ENCODE peak calls at places on chromosomes 7 and 10, in four cellular contexts. M is K562, W is GM12891, O is GM12878. G is an unnamed sample.

GRCh38 chr10:13758302-13758701 is 171.5 kb downstream of the PRPF18 start:
- DNase-seq in O (no peak), M (no peak), W (no peak), G (no peak)

GRCh38 chr7:98571986-98572385 is 45.1 kb upstream of the NPTX2 start:
- DNase-seq in M (no peak), W (no peak), O (no peak), G (no peak)

GRCh38 chr7:81159402-81159801 is 240.6 kb upstream of the SEMA3C start:
- DNase-seq in W (no peak), O (no peak), M (peak), G (no peak)

GRCh38 chr7:123643495-123644428 is 11.9 kb upstream of the LMOD2 start:
- DNase-seq in O (no peak), W (no peak), M (no peak), G (no peak)

GRCh38 chr7:123571187-123571586 is 13.6 kb upstream of the NDUFA5 start:
- DNase-seq in W (no peak), M (no peak), O (no peak), G (no peak)

GRCh38 chr10:122154733-122155366 is 116.2 kb upstream of the BTBD16 start:
- DNase-seq in M (no peak), O (no peak), W (no peak), G (no peak)

GRCh38 chr7:105496501-105496900 is 25.6 kb downstream of the PUS7 start:
- DNase-seq in W (no peak), M (no peak), O (no peak), G (no peak)

GRCh38 chr7:94056796-94057207 is 52.6 kb upstream of the BET1 start:
- DNase-seq in O (no peak), W (no peak), M (no peak), G (peak)

GRCh38 chr7:82335927-82336326 is 107.7 kb downstream of the CACNA2D1 start:
- DNase-seq in W (no peak), O (no peak), M (no peak), G (no peak)

GRCh38 chr7:23615331-23615730 is 18.1 kb downstream of the CCDC126 start:
- DNase-seq in M (no peak), O (no peak), W (no peak), G (no peak)

GRCh38 chr7:81632418-81632817 is 137.4 kb downstream of the HGF start:
- DNase-seq in O (no peak), M (no peak), W (no peak), G (no peak)

GRCh38 chr10:132329565-132330485 is 2.2 kb upstream of the LRRC27 start:
- DNase-seq in W (no peak), M (no peak), O (no peak), G (no peak)

DNA sequence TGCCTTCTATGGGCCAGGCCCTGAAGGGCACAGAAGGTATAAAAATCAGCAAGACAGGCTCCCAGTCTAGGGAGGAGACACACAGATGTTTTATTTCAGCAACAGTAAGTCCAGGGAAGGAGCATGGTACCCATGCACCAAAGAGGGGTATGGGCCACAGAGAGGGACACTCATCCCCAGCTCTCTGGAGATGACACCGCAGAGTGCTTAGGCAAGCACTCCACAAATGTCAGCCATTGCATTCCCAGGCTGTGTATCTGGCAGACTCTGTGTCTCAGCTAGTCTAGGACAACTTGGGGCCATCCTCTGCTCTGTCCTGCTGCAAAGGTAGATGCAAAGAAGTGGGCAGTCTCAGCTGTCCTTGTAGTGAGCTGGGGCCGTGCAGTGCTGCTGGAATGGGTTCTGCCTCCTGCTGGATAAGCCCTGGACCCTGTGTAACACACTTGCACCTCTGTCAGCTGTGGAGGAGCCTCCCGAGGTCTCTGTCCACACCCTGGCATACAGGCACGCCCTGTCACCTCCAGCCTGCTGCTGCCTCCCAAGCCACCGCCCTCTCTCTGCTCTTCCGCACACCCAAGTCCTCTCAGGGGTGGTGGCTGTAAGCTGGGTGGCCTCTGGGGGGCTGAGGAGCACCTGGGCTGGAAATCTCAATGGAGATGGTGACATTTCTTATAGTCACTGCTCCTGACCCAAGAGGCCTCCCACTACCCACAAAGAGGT is 57.6 kb downstream of the VOPP1 start:
- DNase-seq in W (no peak), M (no peak), O (no peak), G (no peak)
- TF ChIP-seq SPI1 in W (no peak), M (no peak), O (no peak), G (no peak)

GRCh38 chr7:147759327-147759943 is 831.1 kb upstream of the C7orf33 start:
- DNase-seq in O (no peak), M (no peak), W (no peak), G (no peak)

DNA sequence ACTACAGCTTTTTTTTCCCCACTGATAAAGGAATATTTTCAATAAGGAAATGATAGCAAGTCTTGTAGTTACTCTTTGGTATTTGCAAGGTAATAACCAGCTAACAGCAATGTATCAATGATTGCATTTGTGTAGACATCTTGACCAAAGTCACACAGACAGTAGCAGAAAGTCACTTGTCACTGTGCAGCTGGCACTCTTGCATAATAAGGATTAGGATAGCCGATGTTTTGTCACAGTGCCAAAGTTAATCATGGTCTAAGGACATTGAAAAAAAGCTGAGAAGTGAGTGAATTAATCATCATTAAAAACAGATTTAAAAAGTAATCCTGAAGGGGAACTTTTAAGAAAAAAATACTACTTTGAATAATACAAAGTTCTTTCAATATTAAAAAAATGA is 834.3 kb upstream of the C7orf33 start:
- DNase-seq in M (no peak), O (no peak), W (no peak), G (no peak)
- TF ChIP-seq SPI1 in M (no peak), O (no peak), W (no peak), G (no peak)

GRCh38 chr10:84221916-84222315 is 3.4 kb downstream of the LRIT2 start:
- DNase-seq in M (no peak), O (no peak), W (no peak), G (no peak)

GRCh38 chr10:84225424-84226173 is at the start of gene LRIT2:
- DNase-seq in M (no peak), O (no peak), W (no peak), G (no peak)

GRCh38 chr10:84226616-84227015 is 1.3 kb upstream of the LRIT2 start:
- DNase-seq in O (no peak), M (no peak), W (no peak), G (no peak)

GRCh38 chr10:84227810-84228209 is 2.5 kb upstream of the LRIT2 start:
- DNase-seq in O (no peak), W (no peak), M (no peak), G (no peak)

GRCh38 chr10:84224411-84225028 is 824 bp downstream of the LRIT2 start:
- DNase-seq in M (peak), W (no peak), O (no peak), G (no peak)
- TF ChIP-seq SPI1 in M (no peak), W (no peak), O (no peak), G (no peak)

GRCh38 chr10:88838766-88839165 is 12.9 kb downstream of the ANKRD22 start:
- DNase-seq in O (no peak), W (no peak), M (no peak), G (no peak)

GRCh38 chr10:88841316-88842111 is 10.1 kb downstream of the ANKRD22 start:
- DNase-seq in O (no peak), M (no peak), W (no peak), G (peak)

GRCh38 chr10:88843171-88843570 is 8.5 kb downstream of the ANKRD22 start:
- DNase-seq in M (no peak), W (no peak), O (no peak), G (no peak)

GRCh38 chr10:88840881-88841280 is 10.8 kb downstream of the ANKRD22 start:
- DNase-seq in M (no peak), O (no peak), W (no peak), G (peak)

DNA sequence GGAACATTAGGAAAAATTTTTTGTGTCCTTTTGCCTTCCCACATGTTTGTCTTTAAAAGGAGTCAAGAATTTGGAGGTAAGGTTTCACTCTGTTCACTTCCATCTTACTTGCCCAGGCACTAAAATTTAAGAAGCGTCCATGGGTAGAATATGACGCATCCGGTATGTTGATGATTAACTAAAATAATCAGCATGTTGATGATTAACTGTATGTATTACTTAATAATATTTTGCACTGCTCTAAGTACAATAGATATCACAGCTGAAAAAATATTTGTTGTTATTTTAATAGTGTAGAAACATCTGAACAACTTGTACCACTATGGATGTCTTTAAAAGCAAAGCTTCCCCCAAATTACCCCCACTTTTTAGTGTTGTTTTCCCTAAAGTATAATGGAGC is 11.5 kb downstream of the ANKRD22 start:
- DNase-seq in W (no peak), M (no peak), O (no peak), G (no peak)
- TF ChIP-seq SPI1 in W (no peak), M (no peak), O (no peak), G (no peak)

GRCh38 chr7:84194484-84195260 is at the start of gene SEMA3A:
- DNase-seq in O (no peak), W (no peak), M (no peak), G (peak)
- TF ChIP-seq SPI1 in O (no peak), W (peak), M (no peak), G (peak)

GRCh38 chr7:87624628-87625027 is 3.6 kb upstream of the RUNDC3B start:
- DNase-seq in O (no peak), W (no peak), M (no peak), G (no peak)
- TF ChIP-seq SPI1 in O (no peak), W (no peak), M (no peak), G (no peak)

G was measured in HL-60.